ENCODE peak calls at places on chromosomes 16 and 17, in eight cellular contexts. C is cardiac muscle cell; L is NT2/D1; K is GM23338; G is IMR-90; X is adipocyte; I is ascending aorta; S is effector memory CD4-positive, alpha-beta T cell. F is an unnamed sample.

GRCh38 chr16:27237229-27238015 is 31.1 kb downstream of the NSMCE1 start:
- DNase-seq in G (no peak), I (no peak), X (no peak), C (peak; percentile 48), K (peak; percentile 23), S (peak; percentile 56), L (no peak), F (peak; percentile 34)

GRCh38 chr16:65069090-65069489 is 52.8 kb downstream of the CDH11 start:
- DNase-seq in G (peak; percentile 97), C (peak; percentile 75), I (no peak), X (peak; percentile 84), L (no peak), K (no peak), S (no peak), F (no peak)

GRCh38 chr16:51167170-51167710 is 16.2 kb upstream of the SALL1 start:
- DNase-seq in K (no peak), I (no peak), L (no peak), C (no peak), S (no peak), X (no peak), G (no peak), F (no peak)

GRCh38 chr17:45270828-45271418 is 9.0 kb upstream of the SPATA32 start:
- DNase-seq in X (no peak), G (no peak), I (no peak), L (no peak), S (no peak), C (peak; percentile 18), K (peak; percentile 75), F (no peak)

GRCh38 chr16:64621616-64622015 is 500.2 kb downstream of the CDH11 start:
- DNase-seq in S (no peak), L (no peak), K (no peak), X (peak; percentile 6), G (no peak), I (no peak), C (no peak), F (no peak)

GRCh38 chr16:80023865-80024264 is 423.3 kb upstream of the MAF start:
- DNase-seq in C (no peak), S (no peak), X (peak; percentile 41), L (no peak), G (peak; percentile 3), I (no peak), K (no peak), F (no peak)

GRCh38 chr16:85674418-85674755 is 14.4 kb downstream of the GINS2 start:
- DNase-seq in G (no peak), C (no peak), S (no peak), K (no peak), I (no peak), L (no peak), X (no peak), F (no peak)

GRCh38 chr17:55532670-55533069 is 21.4 kb upstream of the SMIM36 start:
- DNase-seq in I (no peak), G (no peak), K (no peak), S (no peak), L (no peak), X (no peak), C (no peak), F (no peak)

GRCh38 chr16:85420501-85421337 is 192.4 kb upstream of the GSE1 start:
- DNase-seq in S (peak; percentile 56), K (peak; percentile 69), G (peak; percentile 20), C (peak; percentile 66), L (no peak), X (peak; percentile 61), I (no peak), F (peak; percentile 41)

GRCh38 chr17:73142763-73143395 is 21.9 kb upstream of the SSTR2 start:
- DNase-seq in I (no peak), K (no peak), C (peak; percentile 57), G (peak; percentile 48), X (no peak), S (no peak), L (no peak), F (no peak)

GRCh38 chr16:84396537-84397008 is 28.2 kb downstream of the ATP2C2 start:
- DNase-seq in C (peak; percentile 14), X (peak; percentile 3), L (no peak), I (no peak), K (peak; percentile 45), S (no peak), G (peak; percentile 5), F (no peak)

GRCh38 chr17:74601944-74602572 is 10.0 kb upstream of the CD300LD start:
- DNase-seq in X (peak; percentile 27), K (peak; percentile 67), S (no peak), L (peak; percentile 11), G (peak; percentile 15), C (peak; percentile 70), I (no peak), F (no peak)

GRCh38 chr16:31472559-31473203 is 729 bp downstream of the TGFB1I1 start:
- DNase-seq in I (peak; percentile 97), X (peak; percentile 89), K (peak; percentile 92), S (no peak), G (peak; percentile 88), L (no peak), C (peak; percentile 97), F (peak; percentile 97)

GRCh38 chr16:19396555-19397011 is 21.1 kb upstream of the TMC5 start:
- DNase-seq in X (no peak), C (no peak), K (no peak), G (no peak), S (no peak), L (no peak), I (no peak), F (no peak)

GRCh38 chr17:41810659-41811548 is 845 bp downstream of the P3H4 start:
- DNase-seq in I (no peak), L (no peak), S (no peak), C (peak; percentile 19), X (peak; percentile 33), G (no peak), K (peak; percentile 58), F (no peak)

GRCh38 chr16:21523411-21524067 is 75.8 kb upstream of the METTL9 start:
- DNase-seq in K (no peak), L (no peak), S (no peak), X (no peak), G (no peak), C (no peak), I (no peak), F (peak; percentile 43)

GRCh38 chr16:65176603-65177002 is 54.7 kb upstream of the CDH11 start:
- DNase-seq in G (peak; percentile 93), C (peak; percentile 92), L (no peak), X (peak; percentile 67), I (no peak), S (no peak), K (no peak), F (peak; percentile 73)

GRCh38 chr17:37019117-37019744 is 70.5 kb downstream of the AATF start:
- DNase-seq in G (no peak), C (no peak), S (no peak), L (no peak), X (no peak), K (no peak), I (no peak), F (no peak)

GRCh38 chr16:85306793-85307551 is 194.7 kb upstream of the CIBAR2 start:
- DNase-seq in S (no peak), G (no peak), C (no peak), I (no peak), X (no peak), L (no peak), K (no peak), F (no peak)

GRCh38 chr17:49357516-49357915 is 4.5 kb downstream of the ZNF652 start:
- DNase-seq in X (no peak), L (no peak), S (no peak), C (no peak), K (no peak), I (no peak), G (no peak), F (no peak)

GRCh38 chr16:89711601-89712475 is 8.9 kb downstream of the VPS9D1 start:
- DNase-seq in X (peak; percentile 49), G (peak; percentile 50), C (peak; percentile 75), S (peak; percentile 65), L (peak; percentile 60), K (peak; percentile 82), I (no peak), F (peak; percentile 67)

GRCh38 chr17:72118588-72119279 is 2.1 kb upstream of the SOX9 start:
- DNase-seq in C (peak; percentile 93), K (peak; percentile 78), I (no peak), S (no peak), L (peak; percentile 68), X (peak; percentile 84), G (peak; percentile 88), F (no peak)

GRCh38 chr16:55703003-55704001 is 47.5 kb downstream of the SLC6A2 start:
- DNase-seq in I (no peak), G (peak; percentile 68), S (no peak), K (peak; percentile 82), L (peak; percentile 57), X (peak; percentile 88), C (peak; percentile 78), F (no peak)

GRCh38 chr17:76643553-76644148 is at the start of gene ST6GALNAC1:
- DNase-seq in I (no peak), C (peak; percentile 22), S (no peak), G (no peak), K (no peak), L (no peak), X (no peak), F (no peak)

GRCh38 chr17:73105448-73105847 is 13.0 kb upstream of the SLC39A11 start:
- DNase-seq in X (no peak), C (no peak), K (no peak), S (no peak), G (no peak), I (no peak), L (no peak), F (no peak)

GRCh38 chr16:24552705-24553104 is 13.3 kb downstream of the RBBP6 start:
- DNase-seq in C (no peak), G (no peak), S (no peak), K (no peak), I (no peak), L (no peak), X (no peak), F (no peak)

GRCh38 chr17:13272296-13272695 is 254.5 kb upstream of the ELAC2 start:
- DNase-seq in I (no peak), C (no peak), X (no peak), K (no peak), S (no peak), L (no peak), G (no peak), F (no peak)

GRCh38 chr17:57490890-57491289 is 234.6 kb downstream of the MSI2 start:
- DNase-seq in K (peak; percentile 40), X (no peak), L (no peak), S (no peak), G (no peak), C (no peak), I (no peak), F (no peak)
- H3K4me1 ChIP-seq in K (no peaks in the 10 kb centered on the region), X (no peaks in the 10 kb centered on the region), L (no peaks in the 10 kb centered on the region), S (no peaks in the 10 kb centered on the region), G (peaks cover 7% of the 10 kb centered on the region), C (peaks cover 20% of the 10 kb centered on the region), I (peaks cover 28% of the 10 kb centered on the region), F (peaks cover 22% of the 10 kb centered on the region)

GRCh38 chr16:29698042-29698441 is 19.1 kb downstream of the QPRT start:
- DNase-seq in G (no peak), X (no peak), C (no peak), S (no peak), K (no peak), L (no peak), I (no peak), F (no peak)
- H3K4me1 ChIP-seq in G (no peaks in the 10 kb centered on the region), X (no peaks in the 10 kb centered on the region), C (no peaks in the 10 kb centered on the region), S (peaks cover 24% of the 10 kb centered on the region), K (peaks cover 22% of the 10 kb centered on the region), L (peaks cover 10% of the 10 kb centered on the region), I (peaks cover 3% of the 10 kb centered on the region), F (peaks cover 7% of the 10 kb centered on the region)

GRCh38 chr16:81265658-81266451 is 27.4 kb downstream of the BCO1 start:
- DNase-seq in S (no peak), K (no peak), I (no peak), X (peak; percentile 77), G (peak; percentile 19), C (peak; percentile 91), L (no peak), F (peak; percentile 90)
- H3K4me1 ChIP-seq in S (no peaks in the 10 kb centered on the region), K (no peaks in the 10 kb centered on the region), I (no peaks in the 10 kb centered on the region), X (peaks cover 24% of the 10 kb centered on the region), G (no peaks in the 10 kb centered on the region), C (peaks cover 3% of the 10 kb centered on the region), L (peaks cover 5% of the 10 kb centered on the region), F (peaks cover 20% of the 10 kb centered on the region)

GRCh38 chr16:30351586-30352419 is 3.3 kb downstream of the CD2BP2 start:
- DNase-seq in L (no peak), G (peak; percentile 90), K (no peak), S (no peak), I (peak; percentile 94), X (peak; percentile 88), C (peak; percentile 95), F (peak; percentile 86)
- H3K4me1 ChIP-seq in L (peaks cover 13% of the 10 kb centered on the region), G (peaks cover 7% of the 10 kb centered on the region), K (peaks cover 3% of the 10 kb centered on the region), S (peaks cover 24% of the 10 kb centered on the region), I (peaks cover 42% of the 10 kb centered on the region), X (peaks cover 44% of the 10 kb centered on the region), C (peaks cover 8% of the 10 kb centered on the region), F (peaks cover 23% of the 10 kb centered on the region)